ENCODE peak calls at places on chromosomes 3 and 15, in eight cellular contexts. One of them, this sample, is unnamed.

GRCh38 chr3:98730338-98730737 is 32.8 kb upstream of the ST3GAL6 start:
- DNase-seq in AG10803: no peak
- DNase-seq in AG08396: no peak
- DNase-seq in HEK293T: no peak
- DNase-seq in activated gamma-delta T cell treated with Interleukin-2 at 50 U/mL for 16 hours: no peak
- DNase-seq in neuronal stem cell: no peak
- DNase-seq in non-pigmented ciliary epithelial cell: no peak
- DNase-seq in choroid plexus epithelial cell: no peak
- DNase-seq in this sample: no peak

GRCh38 chr3:11826628-11827265 is 19.9 kb downstream of the TAMM41 start:
- DNase-seq in AG10803: peak
- DNase-seq in AG08396: no peak
- DNase-seq in HEK293T: no peak
- DNase-seq in activated gamma-delta T cell treated with Interleukin-2 at 50 U/mL for 16 hours: no peak
- DNase-seq in neuronal stem cell: no peak
- DNase-seq in non-pigmented ciliary epithelial cell: no peak
- DNase-seq in choroid plexus epithelial cell: peak
- DNase-seq in this sample: no peak

GRCh38 chr15:84949043-84949442 is 32.6 kb upstream of the PDE8A start:
- DNase-seq in AG10803: peak
- DNase-seq in AG08396: peak
- DNase-seq in HEK293T: no peak
- DNase-seq in activated gamma-delta T cell treated with Interleukin-2 at 50 U/mL for 16 hours: no peak
- DNase-seq in neuronal stem cell: no peak
- DNase-seq in non-pigmented ciliary epithelial cell: peak
- DNase-seq in choroid plexus epithelial cell: peak
- DNase-seq in this sample: no peak

GRCh38 chr15:78691167-78691872 is 50.3 kb upstream of the CHRNB4 start:
- DNase-seq in AG10803: no peak
- DNase-seq in AG08396: no peak
- DNase-seq in HEK293T: no peak
- DNase-seq in activated gamma-delta T cell treated with Interleukin-2 at 50 U/mL for 16 hours: no peak
- DNase-seq in neuronal stem cell: no peak
- DNase-seq in non-pigmented ciliary epithelial cell: no peak
- DNase-seq in choroid plexus epithelial cell: no peak
- DNase-seq in this sample: no peak

GRCh38 chr3:100169186-100169585 is 54.9 kb upstream of the FILIP1L start:
- DNase-seq in AG10803: no peak
- DNase-seq in AG08396: no peak
- DNase-seq in HEK293T: no peak
- DNase-seq in activated gamma-delta T cell treated with Interleukin-2 at 50 U/mL for 16 hours: no peak
- DNase-seq in neuronal stem cell: no peak
- DNase-seq in non-pigmented ciliary epithelial cell: no peak
- DNase-seq in choroid plexus epithelial cell: peak
- DNase-seq in this sample: peak

GRCh38 chr3:75220932-75221331 is 443.2 kb upstream of the FRG2C start:
- DNase-seq in AG10803: no peak
- DNase-seq in AG08396: no peak
- DNase-seq in HEK293T: no peak
- DNase-seq in activated gamma-delta T cell treated with Interleukin-2 at 50 U/mL for 16 hours: no peak
- DNase-seq in neuronal stem cell: no peak
- DNase-seq in non-pigmented ciliary epithelial cell: no peak
- DNase-seq in choroid plexus epithelial cell: no peak
- DNase-seq in this sample: no peak

GRCh38 chr3:42846682-42847522 is 28.8 kb downstream of the CYP8B1 start:
- DNase-seq in AG10803: no peak
- DNase-seq in AG08396: no peak
- DNase-seq in HEK293T: no peak
- DNase-seq in activated gamma-delta T cell treated with Interleukin-2 at 50 U/mL for 16 hours: no peak
- DNase-seq in neuronal stem cell: no peak
- DNase-seq in non-pigmented ciliary epithelial cell: no peak
- DNase-seq in choroid plexus epithelial cell: no peak
- DNase-seq in this sample: no peak

GRCh38 chr3:112378989-112379692 is 46.2 kb downstream of the CD200 start:
- DNase-seq in AG10803: peak
- DNase-seq in AG08396: peak
- DNase-seq in HEK293T: no peak
- DNase-seq in activated gamma-delta T cell treated with Interleukin-2 at 50 U/mL for 16 hours: no peak
- DNase-seq in neuronal stem cell: no peak
- DNase-seq in non-pigmented ciliary epithelial cell: peak
- DNase-seq in choroid plexus epithelial cell: peak
- DNase-seq in this sample: no peak

GRCh38 chr3:42229942-42230688 is 35.9 kb downstream of the CCK start:
- DNase-seq in AG10803: peak
- DNase-seq in AG08396: peak
- DNase-seq in HEK293T: peak
- DNase-seq in activated gamma-delta T cell treated with Interleukin-2 at 50 U/mL for 16 hours: no peak
- DNase-seq in neuronal stem cell: peak
- DNase-seq in non-pigmented ciliary epithelial cell: no peak
- DNase-seq in choroid plexus epithelial cell: peak
- DNase-seq in this sample: peak

GRCh38 chr15:72182673-72183072 is 14.9 kb downstream of the GRAMD2A start:
- DNase-seq in AG10803: no peak
- DNase-seq in AG08396: no peak
- DNase-seq in HEK293T: no peak
- DNase-seq in activated gamma-delta T cell treated with Interleukin-2 at 50 U/mL for 16 hours: no peak
- DNase-seq in neuronal stem cell: no peak
- DNase-seq in non-pigmented ciliary epithelial cell: no peak
- DNase-seq in choroid plexus epithelial cell: peak
- DNase-seq in this sample: no peak